ENCODE peak calls at places on chromosomes 1 and 21, in four cellular contexts. K is osteoblast, F is upper lobe of right lung, Q is HL-60. L is an unnamed sample.

GRCh38 chr1:214281902-214282695 is 1.1 kb downstream of the SMYD2 start:
- DNase-seq in K (peak), F (no peak), Q (peak), L (no peak)

GRCh38 chr1:175197536-175197935 is 5.0 kb upstream of the KIAA0040 start:
- DNase-seq in K (no peak), F (no peak), Q (no peak), L (no peak)

GRCh38 chr1:14120895-14121294 is 420.9 kb downstream of the PRDM2 start:
- DNase-seq in K (no peak), F (no peak), Q (no peak), L (no peak)

GRCh38 chr21:29490016-29490415 is 191.3 kb downstream of the BACH1 start:
- DNase-seq in K (no peak), F (no peak), Q (no peak), L (no peak)

GRCh38 chr21:35217504-35218060 is 168.5 kb upstream of the RUNX1 start:
- DNase-seq in K (peak), F (no peak), Q (no peak), L (no peak)

GRCh38 chr1:192601145-192602048 is 25.8 kb downstream of the RGS1 start:
- DNase-seq in K (no peak), F (no peak), Q (no peak), L (no peak)

GRCh38 chr1:231776006-231776707 is 149.6 kb downstream of the DISC1 start:
- DNase-seq in K (peak), F (no peak), Q (no peak), L (no peak)

GRCh38 chr1:156704166-156704711 is 1.1 kb downstream of the CRABP2 start:
- DNase-seq in K (no peak), F (no peak), Q (no peak), L (no peak)

GRCh38 chr1:32201011-32201855 is 838 bp downstream of the CCDC28B start:
- DNase-seq in K (peak), F (peak), Q (no peak), L (no peak)

GRCh38 chr1:34885405-34886247 is 26.1 kb upstream of the SMIM12 start:
- DNase-seq in K (peak), F (peak), Q (no peak), L (no peak)

GRCh38 chr1:157369808-157370521 is 182.3 kb downstream of the FCRL5 start:
- DNase-seq in K (peak), F (no peak), Q (no peak), L (no peak)

GRCh38 chr1:216310776-216311175 is 112.5 kb downstream of the USH2A start:
- DNase-seq in K (no peak), F (no peak), Q (no peak), L (no peak)

GRCh38 chr1:237105826-237106225 is 63.8 kb downstream of the RYR2 start:
- DNase-seq in K (no peak), F (no peak), Q (no peak), L (no peak)

GRCh38 chr1:11563560-11564069 is 84.7 kb downstream of the DISP3 start:
- DNase-seq in K (peak), F (no peak), Q (no peak), L (no peak)

GRCh38 chr1:203702130-203702577 is 62.8 kb upstream of the LAX1 start:
- DNase-seq in K (no peak), F (no peak), Q (peak), L (peak)

GRCh38 chr21:45865106-45865835 is 116.3 kb upstream of the COL6A1 start:
- DNase-seq in K (peak), F (no peak), Q (no peak), L (peak)

GRCh38 chr1:80531182-80531581 is 1269.6 kb upstream of the ADGRL2 start:
- DNase-seq in K (no peak), F (no peak), Q (no peak), L (no peak)

GRCh38 chr1:192476802-192477298 is 98.7 kb upstream of the RGS1 start:
- DNase-seq in K (no peak), F (no peak), Q (no peak), L (no peak)

GRCh38 chr1:13699510-13699909 is 478 bp upstream of the PRDM2 start:
- DNase-seq in K (peak), F (no peak), Q (no peak), L (no peak)

GRCh38 chr21:37358392-37358791 is 8.2 kb upstream of the DYRK1A start:
- DNase-seq in K (no peak), F (no peak), Q (no peak), L (no peak)

GRCh38 chr1:22317231-22317919 is 134.3 kb upstream of the ZBTB40 start:
- DNase-seq in K (no peak), F (no peak), Q (no peak), L (no peak)

GRCh38 chr1:41442697-41443251 is 41.7 kb downstream of the EDN2 start:
- DNase-seq in K (peak), F (no peak), Q (no peak), L (no peak)

GRCh38 chr1:155017946-155018316 is 15.3 kb downstream of the ZBTB7B start:
- DNase-seq in K (no peak), F (no peak), Q (peak), L (no peak)

GRCh38 chr1:195188821-195189220 is 1419.4 kb downstream of the KCNT2 start:
- DNase-seq in K (no peak), F (no peak), Q (no peak), L (no peak)

GRCh38 chr1:78617615-78618026 is 2.6 kb upstream of the IFI44L start:
- DNase-seq in K (peak), F (peak), Q (peak), L (no peak)

GRCh38 chr1:224113545-224113917 is 380 bp upstream of the FBXO28 start:
- DNase-seq in K (peak), F (no peak), Q (no peak), L (no peak)

DNA sequence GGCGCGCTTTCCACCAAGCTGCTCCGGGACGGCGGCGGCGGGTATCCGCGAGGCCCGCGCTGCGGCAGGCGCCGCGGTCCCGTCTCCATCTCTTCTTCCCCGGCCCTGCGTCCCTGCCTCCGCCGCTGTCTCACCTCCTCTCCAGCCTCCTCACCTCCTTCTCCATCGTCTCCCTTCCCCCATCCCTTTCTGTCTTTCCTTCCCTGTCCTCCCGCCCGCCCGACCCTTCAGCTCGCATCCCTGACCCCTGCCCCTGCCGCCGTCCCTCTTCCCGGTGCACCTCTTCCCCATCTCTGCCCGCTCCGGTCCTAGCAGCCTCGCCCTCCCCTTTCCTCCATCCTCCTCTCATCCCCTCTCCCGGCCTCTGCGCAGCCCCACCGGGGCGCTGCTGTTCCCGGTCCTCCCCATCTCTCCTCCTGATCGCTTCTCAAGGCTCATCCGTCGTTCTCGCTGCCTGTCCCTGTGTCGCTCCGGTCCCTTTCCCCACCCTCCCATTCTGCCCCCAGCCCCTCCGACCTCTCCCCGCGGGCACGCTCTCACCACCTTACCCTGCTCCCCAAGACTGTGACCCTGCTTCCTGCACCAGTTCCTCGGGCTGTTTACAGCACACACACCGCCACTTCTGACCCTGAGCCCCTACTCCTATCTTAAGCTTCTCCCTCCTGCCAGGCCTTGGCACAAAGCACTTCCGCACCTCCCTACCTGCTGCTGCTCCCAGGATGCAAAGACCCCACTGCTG is 758 bp upstream of the NPHP4 start:
- DNase-seq in K (peak), F (no peak), Q (peak), L (no peak)
- TF ChIP-seq CTCF in K (no peak), F (no peak), Q (no peak), L (no peak)

GRCh38 chr1:205480349-205481278 is 23.9 kb upstream of the CDK18 start:
- DNase-seq in K (no peak), F (no peak), Q (no peak), L (no peak)
- TF ChIP-seq CTCF in K (no peak), F (no peak), Q (no peak), L (no peak)

DNA sequence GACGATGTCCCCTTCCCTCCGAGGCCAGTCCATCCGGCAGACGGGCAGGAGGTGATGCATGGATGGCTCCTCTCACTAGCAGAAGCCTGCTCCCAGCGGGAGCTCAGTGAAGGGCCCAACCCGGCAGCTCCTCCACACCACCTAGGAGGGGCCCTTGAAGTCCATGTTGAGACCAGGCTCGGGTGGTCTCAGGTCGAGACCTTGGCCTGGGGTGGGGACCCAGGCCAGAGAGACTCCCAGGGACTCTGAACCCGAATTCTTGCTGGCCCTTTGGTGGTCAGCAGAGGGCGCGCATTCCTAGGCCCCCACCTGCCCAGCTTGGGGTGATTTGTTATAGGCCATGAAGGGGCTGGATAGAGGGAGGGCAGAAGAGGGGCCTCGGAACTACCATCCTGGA is 642 bp upstream of the NT5C1A start:
- DNase-seq in K (no peak), F (no peak), Q (no peak), L (no peak)
- TF ChIP-seq CTCF in K (peak), F (peak), Q (peak), L (no peak)

DNA sequence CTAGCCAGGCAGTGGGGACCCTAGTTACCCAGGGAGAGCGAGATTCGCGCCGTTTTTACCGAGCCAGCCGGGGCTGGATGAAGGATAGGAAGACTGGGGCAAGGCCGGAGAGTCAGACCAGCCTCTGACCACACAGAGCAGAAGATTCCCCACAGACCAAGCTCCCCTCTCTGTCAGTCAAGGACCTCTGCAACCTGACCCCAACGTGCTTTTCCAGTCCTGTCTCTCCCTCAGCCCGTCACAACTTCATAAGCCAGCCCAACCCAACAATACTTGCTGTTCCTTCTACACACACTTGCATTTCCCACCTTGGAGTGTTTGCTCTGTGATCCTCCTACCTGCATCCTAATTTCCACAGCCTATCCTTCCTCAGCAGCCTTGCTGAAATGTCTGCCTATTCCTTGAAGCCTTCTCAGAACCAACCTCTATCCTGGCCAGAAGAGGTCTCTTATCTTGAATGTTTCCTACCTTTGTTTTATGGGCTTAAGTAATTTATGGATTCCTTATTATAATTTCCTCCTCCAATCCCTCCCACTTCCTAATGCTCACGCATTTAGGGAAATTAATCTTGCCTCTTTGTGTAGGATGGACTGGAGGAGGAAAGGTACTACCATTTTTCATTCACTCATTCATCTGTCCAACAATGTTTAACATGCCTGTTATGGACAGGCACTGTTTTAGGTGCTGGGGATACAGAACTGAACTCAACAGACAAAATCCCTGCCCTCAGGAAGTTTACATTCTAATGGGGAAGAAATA is at the start of gene GSTM3:
- DNase-seq in K (no peak), F (no peak), Q (no peak), L (no peak)
- TF ChIP-seq CTCF in K (no peak), F (no peak), Q (no peak), L (no peak)

DNA sequence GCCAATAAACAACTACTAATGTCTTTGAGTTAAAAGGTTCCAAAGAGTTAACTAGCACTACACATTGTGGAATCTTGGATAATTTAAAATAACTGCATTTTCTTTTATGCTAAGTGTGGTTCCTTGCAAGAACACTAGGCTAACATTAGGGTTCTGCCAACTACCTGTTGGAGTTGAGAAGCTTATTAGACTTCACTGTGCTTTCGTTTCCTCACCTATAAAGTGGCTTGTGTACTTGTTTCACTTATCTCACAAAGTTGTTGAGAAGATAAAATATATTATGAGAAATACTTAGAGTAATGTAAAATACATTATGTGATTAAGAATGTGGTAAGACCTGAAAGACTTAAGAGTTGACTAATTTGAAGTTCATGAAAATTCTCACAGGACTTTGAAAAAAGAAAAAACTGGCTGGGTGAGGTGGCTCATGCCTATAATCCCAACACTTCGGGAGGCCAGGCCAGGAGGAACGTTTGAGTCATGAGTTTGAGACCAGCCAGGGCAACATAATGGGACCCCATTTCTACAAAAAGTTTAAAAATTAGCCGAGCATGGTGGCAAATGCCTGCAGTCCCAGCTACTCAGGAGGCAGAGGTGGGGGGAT is 5.6 kb upstream of the RRAGC start:
- DNase-seq in K (no peak), F (no peak), Q (no peak), L (no peak)
- TF ChIP-seq CTCF in K (no peak), F (no peak), Q (no peak), L (no peak)

GRCh38 chr1:18974005-18974404 is 17.5 kb upstream of the IFFO2 start:
- DNase-seq in K (no peak), F (no peak), Q (no peak), L (no peak)

GRCh38 chr1:18972991-18973390 is 16.5 kb upstream of the IFFO2 start:
- DNase-seq in K (no peak), F (no peak), Q (no peak), L (no peak)

GRCh38 chr1:18973446-18973955 is 17.0 kb upstream of the IFFO2 start:
- DNase-seq in K (no peak), F (no peak), Q (no peak), L (no peak)

GRCh38 chr1:18970762-18971161 is 14.3 kb upstream of the IFFO2 start:
- DNase-seq in K (no peak), F (no peak), Q (no peak), L (no peak)

GRCh38 chr1:18972531-18972930 is 16.1 kb upstream of the IFFO2 start:
- DNase-seq in K (no peak), F (no peak), Q (no peak), L (no peak)
- TF ChIP-seq CTCF in K (peak), F (peak), Q (no peak), L (no peak)

L was measured in omental fat pad.